ENCODE peak calls at places on chromosome 7, in five cellular contexts. Y is CD8-positive, alpha-beta memory T cell; O is DMS153; X is GM10248; K is neural crest cell. S is an unnamed sample.

GRCh38 chr7:98681496-98681895 is 64.4 kb downstream of the NPTX2 start:
- DNase-seq in Y (no peak), O (no peak), X (no peak), K (no peak), S (no peak)

GRCh38 chr7:27156901-27157716 is 634 bp upstream of the HOXA7 start:
- DNase-seq in Y (no peak), O (no peak), X (no peak), K (no peak), S (no peak)

GRCh38 chr7:92808006-92808405 is 28.4 kb downstream of the CDK6 start:
- DNase-seq in Y (no peak), O (no peak), X (no peak), K (no peak), S (no peak)

GRCh38 chr7:48832303-48832845 is 92.0 kb upstream of the CDC14C start:
- DNase-seq in Y (no peak), O (no peak), X (no peak), K (no peak), S (no peak)

GRCh38 chr7:116576350-116577319 is 51.8 kb downstream of the CAV1 start:
- DNase-seq in Y (no peak), O (no peak), X (no peak), K (no peak), S (no peak)

GRCh38 chr7:76426246-76426645 is 1.5 kb downstream of the ZP3 start:
- DNase-seq in Y (no peak), O (no peak), X (no peak), K (no peak), S (no peak)

GRCh38 chr7:130887182-130888016 is 153.4 kb upstream of the KLF14 start:
- DNase-seq in Y (no peak), O (no peak), X (no peak), K (no peak), S (peak)

GRCh38 chr7:97835296-97836138 is 36.7 kb downstream of the ASNS start:
- DNase-seq in Y (peak), O (peak), X (peak), K (peak), S (peak)

GRCh38 chr7:116687801-116688201 is 15.8 kb downstream of the MET start:
- DNase-seq in Y (no peak), O (no peak), X (no peak), K (no peak), S (peak)

GRCh38 chr7:150848561-150849115 is 3.7 kb upstream of the AOC1 start:
- DNase-seq in Y (no peak), O (no peak), X (no peak), K (no peak), S (no peak)

GRCh38 chr7:17043012-17043877 is 161.5 kb upstream of the AGR3 start:
- DNase-seq in Y (no peak), O (no peak), X (no peak), K (no peak), S (peak)

GRCh38 chr7:121330053-121330833 is 1.4 kb downstream of the WNT16 start:
- DNase-seq in Y (no peak), O (no peak), X (peak), K (peak), S (no peak)

GRCh38 chr7:79741684-79742083 is 288.2 kb upstream of the MAGI2 start:
- DNase-seq in Y (no peak), O (no peak), X (no peak), K (no peak), S (peak)

GRCh38 chr7:132906193-132906829 is 175.6 kb downstream of the CHCHD3 start:
- DNase-seq in Y (no peak), O (no peak), X (peak), K (no peak), S (no peak)

GRCh38 chr7:155296006-155296787 is 1.5 kb upstream of the INSIG1 start:
- DNase-seq in Y (no peak), O (no peak), X (no peak), K (no peak), S (no peak)

GRCh38 chr7:50714851-50715250 is 67.8 kb downstream of the GRB10 start:
- DNase-seq in Y (no peak), O (no peak), X (no peak), K (no peak), S (no peak)